ENCODE peak calls at places on chromosomes 7 and 10, in six cellular contexts. One of them, this sample, is unnamed. For H3K4me1, the result is how much of the 10 kb centered on the place peaks cover.

GRCh38 chr7:95527776-95528250 is 42.1 kb downstream of the ASB4 start:
- DNase-seq in K562: no peak
- DNase-seq in HCT116: no peak
- DNase-seq in HepG2: no peak
- DNase-seq in GM12878: no peak
- DNase-seq in H1: no peak
- DNase-seq in this sample: no peak

GRCh38 chr7:39664057-39664456 is 40.7 kb downstream of the RALA start:
- DNase-seq in K562: no peak
- DNase-seq in HCT116: no peak
- DNase-seq in HepG2: no peak
- DNase-seq in GM12878: no peak
- DNase-seq in H1: no peak
- DNase-seq in this sample: no peak

GRCh38 chr7:45651056-45651444 is 76.9 kb downstream of the ADCY1 start:
- DNase-seq in K562: no peak
- DNase-seq in HCT116: no peak
- DNase-seq in HepG2: no peak
- DNase-seq in GM12878: no peak
- DNase-seq in H1: no peak
- DNase-seq in this sample: no peak

GRCh38 chr7:39453743-39454355 is 112.4 kb upstream of the YAE1 start:
- DNase-seq in K562: peak
- DNase-seq in HCT116: peak
- DNase-seq in HepG2: peak
- DNase-seq in GM12878: peak
- DNase-seq in H1: peak
- DNase-seq in this sample: peak

GRCh38 chr7:20607216-20607615 is 8.3 kb upstream of the ABCB5 start:
- DNase-seq in K562: no peak
- DNase-seq in HCT116: no peak
- DNase-seq in HepG2: no peak
- DNase-seq in GM12878: no peak
- DNase-seq in H1: no peak
- DNase-seq in this sample: no peak

GRCh38 chr10:51156913-51157312 is 82.6 kb downstream of the PRKG1 start:
- DNase-seq in K562: no peak
- DNase-seq in HCT116: no peak
- DNase-seq in HepG2: no peak
- DNase-seq in GM12878: no peak
- DNase-seq in H1: no peak
- DNase-seq in this sample: no peak

GRCh38 chr10:102796407-102797176 is 40.6 kb downstream of the CYP17A1 start:
- DNase-seq in K562: no peak
- DNase-seq in HCT116: no peak
- DNase-seq in HepG2: no peak
- DNase-seq in GM12878: peak
- DNase-seq in H1: no peak
- DNase-seq in this sample: no peak

GRCh38 chr10:58778966-58779365 is 266.3 kb downstream of the BICC1 start:
- DNase-seq in K562: no peak
- DNase-seq in HCT116: no peak
- DNase-seq in HepG2: no peak
- DNase-seq in GM12878: no peak
- DNase-seq in H1: no peak
- DNase-seq in this sample: no peak

GRCh38 chr10:5811387-5811821 is 1.8 kb downstream of the GDI2 start:
- DNase-seq in K562: no peak
- DNase-seq in HCT116: no peak
- DNase-seq in HepG2: peak
- DNase-seq in GM12878: no peak
- DNase-seq in H1: no peak
- DNase-seq in this sample: peak

GRCh38 chr7:130152270-130153141 is 52.7 kb downstream of the TMEM209 start:
- DNase-seq in K562: no peak
- DNase-seq in HCT116: no peak
- DNase-seq in HepG2: no peak
- DNase-seq in GM12878: no peak
- DNase-seq in H1: no peak
- DNase-seq in this sample: no peak

GRCh38 chr7:94276797-94277196 is 117.9 kb upstream of the COL1A2 start:
- DNase-seq in K562: no peak
- DNase-seq in HCT116: no peak
- DNase-seq in HepG2: no peak
- DNase-seq in GM12878: no peak
- DNase-seq in H1: no peak
- DNase-seq in this sample: peak

GRCh38 chr7:24283559-24283899 is 461 bp upstream of the NPY start:
- DNase-seq in K562: no peak
- DNase-seq in HCT116: no peak
- DNase-seq in HepG2: no peak
- DNase-seq in GM12878: no peak
- DNase-seq in H1: peak
- DNase-seq in this sample: no peak

GRCh38 chr10:30645340-30645827 is 15.8 kb upstream of the LYZL2 start:
- DNase-seq in K562: no peak
- DNase-seq in HCT116: peak
- DNase-seq in HepG2: peak
- DNase-seq in GM12878: no peak
- DNase-seq in H1: peak
- DNase-seq in this sample: no peak

GRCh38 chr7:108293190-108293612 is 163.0 kb downstream of the NRCAM start:
- DNase-seq in K562: no peak
- DNase-seq in HCT116: no peak
- DNase-seq in HepG2: no peak
- DNase-seq in GM12878: no peak
- DNase-seq in H1: no peak
- DNase-seq in this sample: no peak

GRCh38 chr10:6494934-6495592 is 85.0 kb downstream of the PRKCQ start:
- DNase-seq in K562: no peak
- DNase-seq in HCT116: no peak
- DNase-seq in HepG2: no peak
- DNase-seq in GM12878: no peak
- DNase-seq in H1: no peak
- DNase-seq in this sample: no peak

GRCh38 chr7:66047426-66047825 is 28.2 kb upstream of the ASL start:
- DNase-seq in K562: no peak
- DNase-seq in HCT116: peak
- DNase-seq in HepG2: no peak
- DNase-seq in GM12878: no peak
- DNase-seq in H1: no peak
- DNase-seq in this sample: no peak

GRCh38 chr10:111430070-111430469 is 353.2 kb downstream of the ADRA2A start:
- DNase-seq in K562: no peak
- DNase-seq in HCT116: no peak
- DNase-seq in HepG2: no peak
- DNase-seq in GM12878: no peak
- DNase-seq in H1: no peak
- DNase-seq in this sample: no peak

GRCh38 chr10:125568156-125568555 is 114.8 kb downstream of the TEX36 start:
- DNase-seq in K562: no peak
- DNase-seq in HCT116: no peak
- DNase-seq in HepG2: no peak
- DNase-seq in GM12878: no peak
- DNase-seq in H1: no peak
- DNase-seq in this sample: no peak

GRCh38 chr10:5694573-5694972 is 9.9 kb downstream of the TASOR2 start:
- DNase-seq in K562: no peak
- DNase-seq in HCT116: no peak
- DNase-seq in HepG2: no peak
- DNase-seq in GM12878: no peak
- DNase-seq in H1: no peak
- DNase-seq in this sample: no peak

GRCh38 chr7:132895231-132895630 is 186.7 kb downstream of the CHCHD3 start:
- DNase-seq in K562: no peak
- DNase-seq in HCT116: no peak
- DNase-seq in HepG2: no peak
- DNase-seq in GM12878: no peak
- DNase-seq in H1: no peak
- DNase-seq in this sample: no peak

GRCh38 chr7:96484845-96485244 is 162.9 kb upstream of the SLC25A13 start:
- DNase-seq in K562: no peak
- DNase-seq in HCT116: no peak
- DNase-seq in HepG2: no peak
- DNase-seq in GM12878: no peak
- DNase-seq in H1: no peak
- DNase-seq in this sample: no peak

GRCh38 chr7:141558544-141559183 is 7.5 kb downstream of the AGK start:
- DNase-seq in K562: no peak
- DNase-seq in HCT116: no peak
- DNase-seq in HepG2: no peak
- DNase-seq in GM12878: peak
- DNase-seq in H1: no peak
- DNase-seq in this sample: no peak

GRCh38 chr7:86776136-86776535 is 132.4 kb downstream of the GRM3 start:
- DNase-seq in K562: no peak
- DNase-seq in HCT116: no peak
- DNase-seq in HepG2: no peak
- DNase-seq in GM12878: no peak
- DNase-seq in H1: no peak
- DNase-seq in this sample: no peak

DNA sequence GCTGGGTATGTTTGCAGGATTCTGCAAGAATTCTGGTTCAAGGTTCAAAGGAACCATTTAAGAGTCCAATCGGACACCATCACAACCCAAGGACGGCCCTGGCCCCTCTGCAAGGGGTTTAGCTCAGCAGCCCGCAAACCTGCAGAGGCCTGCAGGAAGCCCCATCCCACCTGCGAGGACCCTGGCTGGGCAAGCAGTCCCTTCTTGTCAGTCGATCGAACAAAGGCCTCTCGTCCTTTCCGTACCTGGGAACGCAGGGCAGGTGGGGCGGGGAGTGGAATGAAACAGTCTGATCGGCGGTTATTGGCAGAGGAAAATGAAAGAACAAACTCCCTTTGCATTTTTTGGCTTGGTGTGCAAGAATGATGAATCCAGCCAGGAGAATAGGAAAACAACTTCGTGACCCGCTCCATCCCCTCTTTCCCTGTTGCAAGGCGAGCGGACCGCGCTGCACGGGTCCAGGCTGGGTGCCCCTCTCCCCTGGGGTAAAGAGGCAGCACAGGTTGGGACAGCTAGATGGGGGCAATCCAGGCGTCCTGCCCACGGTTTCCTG is 73.7 kb downstream of the INSIG1 start:
- DNase-seq in K562: no peak
- DNase-seq in HCT116: no peak
- DNase-seq in HepG2: no peak
- DNase-seq in GM12878: no peak
- DNase-seq in H1: peak
- DNase-seq in this sample: no peak
- TF ChIP-seq ZNF274 in K562: no peak
- TF ChIP-seq ZNF274 in HCT116: no peak
- TF ChIP-seq ZNF274 in HepG2: no peak
- TF ChIP-seq ZNF274 in GM12878: no peak
- TF ChIP-seq ZNF274 in H1: no peak
- TF ChIP-seq ZNF274 in this sample: no peak

DNA sequence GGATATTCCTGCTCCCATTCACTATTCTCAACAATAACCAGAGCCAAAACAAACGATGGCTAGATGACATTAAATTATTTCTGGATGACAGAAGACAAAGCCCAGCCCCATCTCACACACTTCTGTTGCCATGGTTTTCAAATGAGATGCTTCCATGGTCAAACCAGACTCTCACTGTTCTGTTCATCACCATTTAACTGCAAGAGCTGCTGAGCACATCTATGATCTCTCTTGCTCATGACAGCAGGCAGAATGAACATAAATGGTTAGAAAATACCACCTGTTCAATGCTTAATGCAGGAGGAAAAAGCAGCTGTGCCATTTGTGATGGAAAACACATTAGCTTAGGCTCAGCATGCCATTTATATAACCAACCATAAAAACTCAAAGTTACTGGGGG is 758.6 kb upstream of the ZWINT start:
- DNase-seq in K562: no peak
- DNase-seq in HCT116: no peak
- DNase-seq in HepG2: no peak
- DNase-seq in GM12878: no peak
- DNase-seq in H1: no peak
- DNase-seq in this sample: no peak
- H3K4me3 ChIP-seq in K562: no peak
- H3K4me3 ChIP-seq in HCT116: no peak
- H3K4me3 ChIP-seq in HepG2: no peak
- H3K4me3 ChIP-seq in GM12878: no peak
- H3K4me3 ChIP-seq in H1: no peak
- H3K4me3 ChIP-seq in this sample: no peak

DNA sequence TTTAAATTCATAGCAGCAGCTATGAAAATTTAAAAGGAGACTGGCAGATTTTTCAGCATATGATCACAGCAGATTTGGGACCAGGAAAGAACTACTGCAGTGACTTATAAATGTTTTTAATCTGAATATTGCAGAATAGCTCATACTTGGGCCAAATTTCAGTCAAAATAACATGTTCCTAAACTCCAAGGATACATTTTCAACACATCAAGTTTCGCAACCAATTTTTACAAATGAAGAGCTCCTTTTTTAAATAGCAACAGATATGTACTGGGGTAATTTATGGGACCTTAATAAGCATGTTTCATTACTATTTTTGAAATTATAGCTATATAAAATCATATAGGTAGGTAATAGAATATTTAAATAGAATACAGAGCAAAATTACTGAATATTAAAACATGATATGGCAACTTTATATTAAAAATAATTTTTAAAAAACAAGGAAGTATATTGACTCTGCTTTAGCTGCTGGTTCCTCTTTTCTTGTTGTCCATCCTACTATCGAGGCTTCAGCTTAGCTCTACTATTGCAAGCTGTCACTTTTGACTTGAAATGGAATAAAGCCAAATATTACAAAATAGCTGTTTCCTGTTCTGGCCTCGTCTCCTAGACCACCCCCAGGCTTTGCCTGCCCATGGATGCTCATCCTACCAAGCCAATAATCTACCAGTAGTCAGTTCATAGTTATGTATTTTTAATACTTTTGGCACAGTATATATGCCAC is 123.1 kb downstream of the NRBF2 start:
- DNase-seq in K562: no peak
- DNase-seq in HCT116: no peak
- DNase-seq in HepG2: no peak
- DNase-seq in GM12878: no peak
- DNase-seq in H1: no peak
- DNase-seq in this sample: no peak
- H3K4me1 ChIP-seq in K562: under half
- H3K4me1 ChIP-seq in HCT116: under half
- H3K4me1 ChIP-seq in HepG2: half or more
- H3K4me1 ChIP-seq in GM12878: under half
- H3K4me1 ChIP-seq in H1: under half
- H3K4me1 ChIP-seq in this sample: under half

DNA sequence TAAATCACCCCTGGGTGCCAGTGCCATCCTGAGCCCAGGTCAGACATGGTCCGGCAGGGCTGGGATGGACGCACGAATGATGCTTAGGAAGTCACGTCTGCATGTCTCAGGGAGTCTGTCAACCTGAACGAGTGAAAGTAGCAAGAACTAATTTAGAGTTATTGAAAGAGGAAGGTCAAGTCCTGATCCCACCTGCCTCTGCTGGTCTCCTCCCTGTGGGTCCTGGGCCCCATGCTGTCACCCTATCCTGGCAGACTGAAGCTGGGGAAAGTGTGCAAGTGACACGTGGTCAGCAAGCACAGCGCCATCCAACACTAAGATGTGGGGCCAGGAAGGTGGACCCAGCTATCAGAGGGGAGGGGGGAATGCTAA is 26.1 kb upstream of the GRID1 start:
- DNase-seq in K562: no peak
- DNase-seq in HCT116: no peak
- DNase-seq in HepG2: no peak
- DNase-seq in GM12878: peak
- DNase-seq in H1: peak
- DNase-seq in this sample: no peak
- TF ChIP-seq ZNF274 in K562: no peak
- TF ChIP-seq ZNF274 in HCT116: no peak
- TF ChIP-seq ZNF274 in HepG2: no peak
- TF ChIP-seq ZNF274 in GM12878: no peak
- TF ChIP-seq ZNF274 in H1: no peak
- TF ChIP-seq ZNF274 in this sample: no peak

This sample was measured in NT2/D1.